ENCODE peak calls at places on chromosomes 16 and 17, in eight cellular contexts. One of them, this sample, is unnamed.

GRCh38 chr17:381941-382643 is 29.5 kb upstream of the RPH3AL start:
- ATAC-seq in K562: no peak
- ATAC-seq in HepG2: no peak
- ATAC-seq in HCT116: no peak
- ATAC-seq in Panc1: no peak
- ATAC-seq in upper lobe of left lung: no peak
- ATAC-seq in GM23338: no peak
- ATAC-seq in GM12878: no peak
- ATAC-seq in this sample: no peak

GRCh38 chr16:35686595-35686994 is 2227.2 kb downstream of the TP53TG3F start:
- ATAC-seq in K562: no peak
- ATAC-seq in HepG2: no peak
- ATAC-seq in HCT116: no peak
- ATAC-seq in Panc1: no peak
- ATAC-seq in upper lobe of left lung: no peak
- ATAC-seq in GM23338: no peak
- ATAC-seq in GM12878: no peak
- ATAC-seq in this sample: no peak

GRCh38 chr17:80871341-80871740 is 120.3 kb upstream of the CHMP6 start:
- ATAC-seq in K562: no peak
- ATAC-seq in HepG2: no peak
- ATAC-seq in HCT116: no peak
- ATAC-seq in Panc1: no peak
- ATAC-seq in upper lobe of left lung: peak
- ATAC-seq in GM23338: no peak
- ATAC-seq in GM12878: no peak
- ATAC-seq in this sample: no peak

GRCh38 chr16:57824880-57825279 is 22.6 kb upstream of the KIFC3 start:
- ATAC-seq in K562: no peak
- ATAC-seq in HepG2: peak
- ATAC-seq in HCT116: peak
- ATAC-seq in Panc1: no peak
- ATAC-seq in upper lobe of left lung: peak
- ATAC-seq in GM23338: peak
- ATAC-seq in GM12878: no peak
- ATAC-seq in this sample: no peak

GRCh38 chr17:20313891-20314290 is 153.4 kb downstream of the LGALS9B start:
- ATAC-seq in K562: no peak
- ATAC-seq in HepG2: no peak
- ATAC-seq in HCT116: no peak
- ATAC-seq in Panc1: no peak
- ATAC-seq in upper lobe of left lung: peak
- ATAC-seq in GM23338: no peak
- ATAC-seq in GM12878: no peak
- ATAC-seq in this sample: no peak

GRCh38 chr16:24700549-24701392 is 28.7 kb upstream of the TNRC6A start:
- ATAC-seq in K562: peak
- ATAC-seq in HepG2: peak
- ATAC-seq in HCT116: peak
- ATAC-seq in Panc1: peak
- ATAC-seq in upper lobe of left lung: peak
- ATAC-seq in GM23338: peak
- ATAC-seq in GM12878: peak
- ATAC-seq in this sample: peak

GRCh38 chr17:8753976-8754440 is 4.3 kb downstream of the SPDYE4 start:
- ATAC-seq in K562: no peak
- ATAC-seq in HepG2: peak
- ATAC-seq in HCT116: peak
- ATAC-seq in Panc1: peak
- ATAC-seq in upper lobe of left lung: no peak
- ATAC-seq in GM23338: peak
- ATAC-seq in GM12878: peak
- ATAC-seq in this sample: no peak

GRCh38 chr17:9350083-9350482 is 225.5 kb downstream of the STX8 start:
- ATAC-seq in K562: no peak
- ATAC-seq in HepG2: no peak
- ATAC-seq in HCT116: no peak
- ATAC-seq in Panc1: no peak
- ATAC-seq in upper lobe of left lung: no peak
- ATAC-seq in GM23338: no peak
- ATAC-seq in GM12878: no peak
- ATAC-seq in this sample: no peak

GRCh38 chr16:75497558-75497957 is 2.3 kb upstream of the CHST6 start:
- ATAC-seq in K562: no peak
- ATAC-seq in HepG2: no peak
- ATAC-seq in HCT116: no peak
- ATAC-seq in Panc1: no peak
- ATAC-seq in upper lobe of left lung: no peak
- ATAC-seq in GM23338: no peak
- ATAC-seq in GM12878: no peak
- ATAC-seq in this sample: no peak

GRCh38 chr16:81443688-81444447 is 740 bp upstream of the CMIP start:
- ATAC-seq in K562: no peak
- ATAC-seq in HepG2: no peak
- ATAC-seq in HCT116: no peak
- ATAC-seq in Panc1: peak
- ATAC-seq in upper lobe of left lung: no peak
- ATAC-seq in GM23338: no peak
- ATAC-seq in GM12878: no peak
- ATAC-seq in this sample: no peak

GRCh38 chr16:30533748-30534367 is 800 bp downstream of the ZNF747 start:
- ATAC-seq in K562: no peak
- ATAC-seq in HepG2: peak
- ATAC-seq in HCT116: peak
- ATAC-seq in Panc1: peak
- ATAC-seq in upper lobe of left lung: no peak
- ATAC-seq in GM23338: peak
- ATAC-seq in GM12878: peak
- ATAC-seq in this sample: no peak

GRCh38 chr17:7502987-7503386 is 18.8 kb downstream of the POLR2A start:
- ATAC-seq in K562: peak
- ATAC-seq in HepG2: peak
- ATAC-seq in HCT116: peak
- ATAC-seq in Panc1: no peak
- ATAC-seq in upper lobe of left lung: no peak
- ATAC-seq in GM23338: peak
- ATAC-seq in GM12878: no peak
- ATAC-seq in this sample: no peak

DNA sequence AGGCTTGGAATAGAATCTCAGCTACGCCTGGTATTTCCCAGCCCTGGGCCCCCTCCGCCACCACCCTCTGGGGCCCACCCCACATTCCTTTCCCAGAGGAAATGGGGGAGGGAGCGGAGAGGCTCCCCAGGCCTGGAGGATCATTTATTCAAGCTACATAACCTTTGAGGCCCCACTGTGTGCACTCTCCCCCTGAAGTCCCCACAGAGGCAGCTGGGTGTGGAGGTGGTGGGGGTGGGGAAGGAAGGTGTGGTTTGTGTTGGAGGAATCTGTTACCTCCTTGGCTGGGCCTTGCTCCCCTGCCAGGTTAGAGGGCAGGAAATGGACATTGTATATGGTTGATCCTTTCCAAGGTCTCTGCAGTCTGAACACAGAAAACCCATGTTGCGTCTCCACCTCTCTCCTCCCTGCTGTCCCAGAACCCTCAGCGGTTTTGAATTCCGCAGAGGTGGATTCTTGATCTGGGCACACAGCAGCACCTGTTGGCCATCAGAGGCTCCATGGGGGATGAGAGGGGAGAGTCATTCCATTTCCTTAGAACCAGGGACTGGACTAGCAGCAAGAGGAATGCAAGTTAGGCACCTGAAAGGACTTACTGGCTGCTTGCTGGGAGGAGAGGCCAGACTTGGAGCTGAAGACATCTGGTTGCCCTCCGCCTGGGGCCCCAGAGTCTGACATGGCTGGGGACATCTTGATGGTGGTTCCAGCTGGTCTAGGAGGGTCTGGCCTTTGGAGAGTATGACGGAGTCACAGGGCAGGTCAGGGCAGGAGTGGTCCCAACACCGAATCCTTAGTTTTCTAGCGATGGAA is 23.0 kb downstream of the ARHGAP23 start:
- ATAC-seq in K562: no peak
- ATAC-seq in HepG2: no peak
- ATAC-seq in HCT116: peak
- ATAC-seq in Panc1: peak
- ATAC-seq in upper lobe of left lung: peak
- ATAC-seq in GM23338: peak
- ATAC-seq in GM12878: no peak
- ATAC-seq in this sample: peak
- TF ChIP-seq POLR2AphosphoS5 in K562: no peak
- TF ChIP-seq POLR2AphosphoS5 in HepG2: no peak
- TF ChIP-seq POLR2AphosphoS5 in HCT116: no peak
- TF ChIP-seq POLR2AphosphoS5 in Panc1: no peak
- TF ChIP-seq POLR2AphosphoS5 in upper lobe of left lung: peak
- TF ChIP-seq POLR2AphosphoS5 in GM23338: peak
- TF ChIP-seq POLR2AphosphoS5 in GM12878: no peak
- TF ChIP-seq POLR2AphosphoS5 in this sample: peak

GRCh38 chr17:58333396-58334207 is 5.0 kb upstream of the TSPOAP1 start:
- ATAC-seq in K562: no peak
- ATAC-seq in HepG2: no peak
- ATAC-seq in HCT116: no peak
- ATAC-seq in Panc1: no peak
- ATAC-seq in upper lobe of left lung: no peak
- ATAC-seq in GM23338: no peak
- ATAC-seq in GM12878: no peak
- ATAC-seq in this sample: no peak
- H3K4me3 ChIP-seq in K562: peak
- H3K4me3 ChIP-seq in HepG2: no peak
- H3K4me3 ChIP-seq in HCT116: no peak
- H3K4me3 ChIP-seq in Panc1: no peak
- H3K4me3 ChIP-seq in upper lobe of left lung: peak
- H3K4me3 ChIP-seq in GM23338: no peak
- H3K4me3 ChIP-seq in GM12878: peak
- H3K4me3 ChIP-seq in this sample: peak

GRCh38 chr17:4586043-4586442 is 1.7 kb downstream of the SMTNL2 start:
- ATAC-seq in K562: no peak
- ATAC-seq in HepG2: no peak
- ATAC-seq in HCT116: no peak
- ATAC-seq in Panc1: no peak
- ATAC-seq in upper lobe of left lung: no peak
- ATAC-seq in GM23338: no peak
- ATAC-seq in GM12878: no peak
- ATAC-seq in this sample: no peak

GRCh38 chr17:4588862-4589625 is 4.7 kb downstream of the SMTNL2 start:
- ATAC-seq in K562: no peak
- ATAC-seq in HepG2: no peak
- ATAC-seq in HCT116: no peak
- ATAC-seq in Panc1: no peak
- ATAC-seq in upper lobe of left lung: no peak
- ATAC-seq in GM23338: no peak
- ATAC-seq in GM12878: no peak
- ATAC-seq in this sample: no peak

GRCh38 chr17:4588391-4588790 is 4.1 kb downstream of the SMTNL2 start:
- ATAC-seq in K562: no peak
- ATAC-seq in HepG2: no peak
- ATAC-seq in HCT116: no peak
- ATAC-seq in Panc1: no peak
- ATAC-seq in upper lobe of left lung: no peak
- ATAC-seq in GM23338: no peak
- ATAC-seq in GM12878: no peak
- ATAC-seq in this sample: no peak

GRCh38 chr17:4587195-4587594 is 2.9 kb downstream of the SMTNL2 start:
- ATAC-seq in K562: no peak
- ATAC-seq in HepG2: no peak
- ATAC-seq in HCT116: no peak
- ATAC-seq in Panc1: no peak
- ATAC-seq in upper lobe of left lung: no peak
- ATAC-seq in GM23338: no peak
- ATAC-seq in GM12878: no peak
- ATAC-seq in this sample: no peak

DNA sequence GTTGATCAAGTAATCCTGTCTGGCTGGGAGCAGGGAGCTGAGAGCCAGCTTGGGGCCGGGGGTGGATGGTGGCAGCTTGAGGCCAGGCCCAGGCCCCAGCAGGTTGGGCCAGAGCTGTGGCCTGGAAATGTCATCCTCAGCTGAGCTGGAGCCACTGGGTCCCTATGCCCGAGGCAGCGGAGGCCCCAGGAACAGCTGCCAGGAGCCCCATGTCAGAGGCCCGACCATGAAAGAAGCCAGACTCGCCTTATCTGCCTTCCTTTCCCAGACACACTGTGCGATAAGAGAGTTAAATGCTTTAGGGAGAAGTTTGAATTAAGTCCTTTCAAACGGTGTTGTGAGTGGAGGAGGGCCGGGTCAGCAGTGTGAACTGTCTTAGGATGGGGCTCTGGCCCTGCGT is 3.5 kb downstream of the SMTNL2 start:
- ATAC-seq in K562: peak
- ATAC-seq in HepG2: no peak
- ATAC-seq in HCT116: no peak
- ATAC-seq in Panc1: no peak
- ATAC-seq in upper lobe of left lung: no peak
- ATAC-seq in GM23338: no peak
- ATAC-seq in GM12878: no peak
- ATAC-seq in this sample: no peak
- TF ChIP-seq POLR2AphosphoS5 in K562: no peak
- TF ChIP-seq POLR2AphosphoS5 in HepG2: no peak
- TF ChIP-seq POLR2AphosphoS5 in HCT116: no peak
- TF ChIP-seq POLR2AphosphoS5 in Panc1: no peak
- TF ChIP-seq POLR2AphosphoS5 in upper lobe of left lung: no peak
- TF ChIP-seq POLR2AphosphoS5 in GM23338: no peak
- TF ChIP-seq POLR2AphosphoS5 in GM12878: no peak
- TF ChIP-seq POLR2AphosphoS5 in this sample: no peak

GRCh38 chr17:58335061-58335731 is 6.6 kb upstream of the TSPOAP1 start:
- ATAC-seq in K562: no peak
- ATAC-seq in HepG2: no peak
- ATAC-seq in HCT116: no peak
- ATAC-seq in Panc1: no peak
- ATAC-seq in upper lobe of left lung: no peak
- ATAC-seq in GM23338: no peak
- ATAC-seq in GM12878: no peak
- ATAC-seq in this sample: no peak
- H3K4me3 ChIP-seq in K562: peak
- H3K4me3 ChIP-seq in HepG2: no peak
- H3K4me3 ChIP-seq in HCT116: no peak
- H3K4me3 ChIP-seq in Panc1: no peak
- H3K4me3 ChIP-seq in upper lobe of left lung: no peak
- H3K4me3 ChIP-seq in GM23338: no peak
- H3K4me3 ChIP-seq in GM12878: peak
- H3K4me3 ChIP-seq in this sample: no peak

This sample was measured in gastroesophageal sphincter.